ENCODE peak calls at places on chromosomes 1 and 21, in eight cellular contexts. J, G, L, H, Y, D, U and W are unnamed samples.

GRCh38 chr1:3858231-3858981 is 1.1 kb downstream of the DFFB start:
- DNase-seq in J (peak), G (no peak), L (peak), H (no peak), Y (no peak), D (no peak), U (peak), W (no peak)

GRCh38 chr1:200072636-200073285 is 45.3 kb downstream of the NR5A2 start:
- DNase-seq in J (no peak), G (no peak), L (no peak), H (no peak), Y (no peak), D (no peak), U (no peak), W (no peak)

GRCh38 chr1:51347398-51348146 is 17.2 kb upstream of the TTC39A start:
- DNase-seq in J (no peak), G (peak), L (no peak), H (peak), Y (no peak), D (no peak), U (no peak), W (no peak)

GRCh38 chr1:94723899-94724298 is 96.3 kb upstream of the SLC44A3 start:
- DNase-seq in J (no peak), G (no peak), L (no peak), H (no peak), Y (no peak), D (no peak), U (peak), W (no peak)

GRCh38 chr1:38990401-38990745 is 703 bp upstream of the AKIRIN1 start:
- DNase-seq in J (no peak), G (no peak), L (peak), H (no peak), Y (no peak), D (no peak), U (peak), W (no peak)

GRCh38 chr1:221439008-221439733 is 302.7 kb downstream of the DUSP10 start:
- DNase-seq in J (no peak), G (no peak), L (no peak), H (peak), Y (peak), D (no peak), U (peak), W (no peak)

GRCh38 chr1:9842073-9842711 is 18.4 kb upstream of the CLSTN1 start:
- DNase-seq in J (no peak), G (no peak), L (no peak), H (no peak), Y (no peak), D (no peak), U (no peak), W (no peak)

GRCh38 chr1:241947355-241947754 is 10.2 kb upstream of the BECN2 start:
- DNase-seq in J (no peak), G (no peak), L (peak), H (no peak), Y (no peak), D (no peak), U (no peak), W (no peak)

GRCh38 chr1:177307771-177308170 is 137.0 kb downstream of the BRINP2 start:
- DNase-seq in J (no peak), G (no peak), L (no peak), H (no peak), Y (no peak), D (no peak), U (peak), W (no peak)

GRCh38 chr1:18861590-18861989 is 2.1 kb upstream of the TAS1R2 start:
- DNase-seq in J (no peak), G (no peak), L (no peak), H (no peak), Y (no peak), D (no peak), U (no peak), W (no peak)

GRCh38 chr1:24878775-24879742 is 51.0 kb downstream of the RUNX3 start:
- DNase-seq in J (no peak), G (peak), L (no peak), H (no peak), Y (no peak), D (no peak), U (peak), W (no peak)

GRCh38 chr1:12012560-12013316 is 6.6 kb upstream of the MIIP start:
- DNase-seq in J (no peak), G (no peak), L (no peak), H (no peak), Y (no peak), D (no peak), U (no peak), W (no peak)

GRCh38 chr1:193480755-193481154 is 294.3 kb upstream of the B3GALT2 start:
- DNase-seq in J (no peak), G (no peak), L (no peak), H (no peak), Y (no peak), D (no peak), U (no peak), W (no peak)

GRCh38 chr1:180603223-180603849 is 28.5 kb upstream of the XPR1 start:
- DNase-seq in J (no peak), G (no peak), L (no peak), H (no peak), Y (no peak), D (no peak), U (no peak), W (no peak)

GRCh38 chr1:228084325-228084724 is 1.8 kb downstream of the ARF1 start:
- DNase-seq in J (no peak), G (no peak), L (peak), H (no peak), Y (no peak), D (no peak), U (peak), W (no peak)

GRCh38 chr1:109498161-109498801 is 4.4 kb downstream of the CYB561D1 start:
- DNase-seq in J (no peak), G (no peak), L (peak), H (no peak), Y (no peak), D (no peak), U (peak), W (no peak)

GRCh38 chr1:74755475-74755874 is 22.5 kb downstream of the TYW3 start:
- DNase-seq in J (no peak), G (no peak), L (no peak), H (no peak), Y (no peak), D (no peak), U (no peak), W (no peak)

GRCh38 chr1:41917835-41918449 is 780 bp downstream of the HIVEP3 start:
- DNase-seq in J (peak), G (no peak), L (peak), H (no peak), Y (no peak), D (no peak), U (no peak), W (peak)

GRCh38 chr1:23013657-23014056 is 2.0 kb downstream of the TEX46 start:
- DNase-seq in J (no peak), G (no peak), L (no peak), H (no peak), Y (no peak), D (no peak), U (no peak), W (no peak)

GRCh38 chr21:41668686-41669532 is 97.9 kb downstream of the RIPK4 start:
- DNase-seq in J (no peak), G (peak), L (no peak), H (peak), Y (no peak), D (no peak), U (no peak), W (no peak)

GRCh38 chr1:19448491-19449439 is 36.6 kb downstream of the CAPZB start:
- DNase-seq in J (no peak), G (peak), L (no peak), H (peak), Y (no peak), D (peak), U (peak), W (no peak)

GRCh38 chr1:242205622-242206489 is 207.0 kb upstream of the MAP1LC3C start:
- DNase-seq in J (no peak), G (no peak), L (peak), H (no peak), Y (no peak), D (no peak), U (no peak), W (no peak)

GRCh38 chr21:45543371-45543709 is 1.1 kb upstream of the SLC19A1 start:
- DNase-seq in J (peak), G (no peak), L (no peak), H (peak), Y (no peak), D (peak), U (no peak), W (no peak)

GRCh38 chr1:28163496-28164120 is 12.9 kb downstream of the PTAFR start:
- DNase-seq in J (no peak), G (no peak), L (peak), H (no peak), Y (no peak), D (no peak), U (no peak), W (no peak)

GRCh38 chr1:228465571-228466146 is 21.5 kb upstream of the RNF187 start:
- DNase-seq in J (no peak), G (peak), L (no peak), H (no peak), Y (no peak), D (no peak), U (no peak), W (no peak)

GRCh38 chr1:48462716-48463285 is 9.2 kb downstream of the SPATA6 start:
- DNase-seq in J (no peak), G (no peak), L (no peak), H (no peak), Y (no peak), D (no peak), U (peak), W (no peak)

GRCh38 chr1:66364578-66365391 is 169.2 kb upstream of the SGIP1 start:
- DNase-seq in J (no peak), G (no peak), L (no peak), H (no peak), Y (no peak), D (no peak), U (no peak), W (no peak)

GRCh38 chr1:165456861-165457260 is 11.9 kb upstream of the RXRG start:
- DNase-seq in J (no peak), G (no peak), L (no peak), H (no peak), Y (no peak), D (no peak), U (no peak), W (no peak)

GRCh38 chr21:42644223-42645208 is 8.9 kb upstream of the PDE9A start:
- DNase-seq in J (no peak), G (no peak), L (no peak), H (no peak), Y (no peak), D (no peak), U (peak), W (no peak)

GRCh38 chr1:14778882-14779594 is 180.6 kb downstream of the KAZN start:
- DNase-seq in J (peak), G (no peak), L (peak), H (peak), Y (no peak), D (no peak), U (peak), W (no peak)

GRCh38 chr1:3468236-3469103 is 14.0 kb downstream of the ARHGEF16 start:
- DNase-seq in J (no peak), G (no peak), L (no peak), H (peak), Y (no peak), D (no peak), U (no peak), W (no peak)

GRCh38 chr1:228852015-228852414 is 116.7 kb downstream of the RHOU start:
- DNase-seq in J (no peak), G (peak), L (no peak), H (no peak), Y (no peak), D (no peak), U (no peak), W (no peak)